ENCODE peak calls at places on chromosomes 16 and 17, in six cellular contexts. Z, B, W, U, C and H are unnamed samples.

GRCh38 chr17:29749045-29749825 is 126.5 kb upstream of the CORO6 start:
- DNase-seq in Z (no peak), C (no peak), W (no peak), B (no peak), U (no peak), H (no peak)

GRCh38 chr16:78127130-78127529 is 27.7 kb downstream of the WWOX start:
- DNase-seq in W (no peak), C (no peak), U (no peak), B (no peak), Z (no peak), H (no peak)

GRCh38 chr16:84055801-84056634 is 13.4 kb upstream of the SLC38A8 start:
- DNase-seq in W (no peak), B (no peak), U (no peak), Z (no peak), C (no peak), H (no peak)

GRCh38 chr16:81530814-81531213 is 86.2 kb downstream of the CMIP start:
- DNase-seq in Z (no peak), B (no peak), U (no peak), W (no peak), C (no peak), H (no peak)

GRCh38 chr16:58426095-58426494 is 33.8 kb downstream of the GINS3 start:
- DNase-seq in U (no peak), W (no peak), B (peak; percentile 84), C (no peak), Z (no peak), H (no peak)

GRCh38 chr16:88608076-88608475 is 30.3 kb upstream of the IL17C start:
- DNase-seq in U (no peak), Z (no peak), C (no peak), B (no peak), W (no peak), H (no peak)

GRCh38 chr17:48259710-48260291 is 152.2 kb downstream of the SNX11 start:
- DNase-seq in U (no peak), Z (peak; percentile 38), C (no peak), B (peak; percentile 41), W (peak; percentile 79), H (peak; percentile 71)

GRCh38 chr16:69823831-69824563 is 61.9 kb downstream of the WWP2 start:
- DNase-seq in W (no peak), U (no peak), C (no peak), B (no peak), Z (no peak), H (no peak)

GRCh38 chr17:59962739-59963318 is 1.7 kb downstream of the RNFT1 start:
- DNase-seq in U (no peak), W (no peak), Z (no peak), C (no peak), B (no peak), H (no peak)

GRCh38 chr17:27950995-27951394 is 57.8 kb upstream of the LYRM9 start:
- DNase-seq in Z (no peak), B (no peak), W (no peak), U (no peak), C (no peak), H (no peak)

GRCh38 chr16:546909-547770 is 13.1 kb upstream of the PRR35 start:
- DNase-seq in W (peak; percentile 71), C (peak; percentile 69), Z (peak; percentile 82), U (no peak), B (no peak), H (peak; percentile 72)
- TF ChIP-seq EZH2phosphoT487 in W (no peak), C (no peak), Z (no peak), U (no peak), B (no peak), H (no peak)

GRCh38 chr16:4471869-4472268 is 2.6 kb downstream of the NMRAL1 start:
- DNase-seq in U (no peak), Z (no peak), C (no peak), W (no peak), B (no peak), H (no peak)

GRCh38 chr16:4475880-4476790 is at the start of gene HMOX2:
- DNase-seq in B (peak; percentile 96), U (peak; percentile 90), Z (peak; percentile 94), W (peak; percentile 94), C (peak; percentile 94), H (peak; percentile 97)

GRCh38 chr16:4474192-4474961 is at the start of gene NMRAL1:
- DNase-seq in Z (peak; percentile 90), C (peak; percentile 96), B (peak; percentile 98), W (peak; percentile 98), U (peak; percentile 84), H (peak; percentile 94)

GRCh38 chr16:4468972-4469371 is 5.5 kb downstream of the NMRAL1 start:
- DNase-seq in W (no peak), B (no peak), U (no peak), C (no peak), Z (no peak), H (no peak)

DNA sequence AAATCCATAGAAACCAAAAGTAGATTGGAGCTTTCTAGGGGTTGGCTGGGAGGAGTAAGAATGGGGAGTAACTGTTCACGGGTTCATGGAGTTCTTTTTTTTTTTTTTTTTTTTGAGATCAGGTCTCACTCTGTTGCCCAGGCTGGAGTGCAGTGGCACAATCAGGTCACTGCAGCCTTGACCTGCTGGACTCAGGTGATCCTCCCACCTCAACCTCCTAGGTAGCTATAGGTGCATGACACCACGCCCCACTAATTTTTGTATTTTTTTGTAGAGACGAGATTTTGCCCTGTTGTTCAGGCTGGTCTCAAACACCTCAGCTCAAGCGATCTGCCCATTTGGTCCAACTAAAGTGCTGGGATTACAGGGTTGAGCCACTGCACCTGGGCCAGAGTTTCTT is 1.5 kb downstream of the NMRAL1 start:
- DNase-seq in U (no peak), Z (no peak), W (no peak), B (no peak), C (no peak), H (no peak)
- TF ChIP-seq CTCF in U (no peak), Z (no peak), W (no peak), B (no peak), C (no peak), H (no peak)

DNA sequence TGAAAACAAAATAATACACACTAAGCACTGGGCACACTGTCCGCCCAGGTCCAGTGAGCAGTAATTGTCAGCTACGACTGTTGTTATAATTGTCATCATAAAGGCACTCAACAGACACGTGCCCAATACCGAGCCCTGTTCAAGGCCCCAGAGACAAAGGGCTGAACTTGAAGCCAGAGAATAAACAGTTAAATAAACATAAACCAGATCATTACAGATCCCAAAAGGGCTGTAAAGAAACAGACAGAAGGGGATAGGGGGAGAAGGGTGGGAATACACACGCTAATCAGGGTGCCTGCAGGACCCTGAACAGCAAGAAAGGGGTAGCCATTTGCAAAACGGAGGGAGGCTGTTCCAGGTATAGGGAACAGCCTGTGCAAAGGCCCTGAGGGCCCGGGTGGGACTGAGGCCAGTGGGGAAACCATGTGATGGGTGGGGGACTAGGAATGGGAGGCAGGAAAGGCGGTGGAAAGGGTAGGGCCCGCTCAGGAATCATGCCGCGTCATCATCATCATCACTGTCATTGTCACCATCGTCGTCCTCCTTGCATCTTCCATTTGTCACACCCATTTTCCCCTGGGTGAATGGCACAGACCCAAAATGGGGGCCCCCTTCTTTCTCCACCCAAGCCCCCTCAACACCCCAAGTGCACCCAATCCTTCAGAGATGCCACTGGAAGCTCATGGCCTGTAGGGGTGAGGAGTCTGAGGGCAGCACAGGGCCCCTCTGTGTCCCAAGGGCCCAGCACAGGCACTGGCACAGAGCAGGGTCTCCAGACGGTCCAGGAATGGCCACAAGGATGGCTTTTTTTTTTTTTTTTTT is 6.3 kb downstream of the CARHSP1 start:
- DNase-seq in W (no peak), C (no peak), U (no peak), Z (no peak), B (no peak), H (no peak)
- H3K4me2 ChIP-seq in W (peak overlapping the region; percentile 38), C (no peak overlapping the region), U (no peak overlapping the region), Z (no peak overlapping the region), B (no peak overlapping the region), H (no peak overlapping the region)

GRCh38 chr16:15880434-15880833 is 8.0 kb downstream of the CEP20 start:
- DNase-seq in W (no peak), B (no peak), C (no peak), Z (no peak), U (no peak), H (no peak)

GRCh38 chr16:15880909-15881308 is 7.5 kb downstream of the CEP20 start:
- DNase-seq in C (no peak), B (no peak), U (no peak), Z (no peak), W (no peak), H (no peak)

GRCh38 chr16:15876503-15876902 is 11.9 kb downstream of the CEP20 start:
- DNase-seq in U (no peak), W (no peak), C (no peak), B (no peak), Z (no peak), H (no peak)

GRCh38 chr16:15881794-15882379 is 6.5 kb downstream of the CEP20 start:
- DNase-seq in U (no peak), B (no peak), C (no peak), W (no peak), Z (no peak), H (no peak)

GRCh38 chr16:15879255-15879804 is 9.1 kb downstream of the CEP20 start:
- DNase-seq in C (no peak), U (no peak), W (no peak), Z (no peak), B (no peak), H (no peak)
- TF ChIP-seq EZH2phosphoT487 in C (no peak), U (no peak), W (no peak), Z (no peak), B (no peak), H (no peak)